ENCODE peak calls at places on chromosomes 12 and 14, in eight cellular contexts. Y is CD8-positive, alpha-beta memory T cell; J is upper lobe of left lung; Q is left lung; H is neuronal stem cell; C is body of pancreas; O is dorsolateral prefrontal cortex; G is naive thymus-derived CD4-positive, alpha-beta T cell. P is an unnamed sample.

GRCh38 chr12:64236549-64236948 is 14.5 kb upstream of the KICS2 start:
- DNase-seq in O (no peak), Y (no peak), C (no peak), J (no peak), Q (no peak), H (no peak), G (no peak), P (no peak)

GRCh38 chr12:26119391-26119981 is 5.4 kb downstream of the BHLHE41 start:
- DNase-seq in Y (no peak), Q (no peak), G (no peak), J (no peak), O (no peak), C (no peak), H (no peak), P (no peak)

GRCh38 chr12:58489394-58489793 is 430.9 kb downstream of the LRIG3 start:
- DNase-seq in H (no peak), G (no peak), O (no peak), J (no peak), Y (no peak), C (no peak), Q (no peak), P (no peak)

GRCh38 chr14:99321955-99322730 is 50.1 kb upstream of the BCL11B start:
- DNase-seq in C (no peak), G (no peak), O (no peak), H (no peak), J (no peak), Y (no peak), Q (no peak), P (no peak)

GRCh38 chr14:95545769-95546168 is 10.9 kb downstream of the GLRX5 start:
- DNase-seq in J (no peak), H (no peak), O (no peak), Y (no peak), G (no peak), Q (no peak), C (no peak), P (no peak)

GRCh38 chr12:42213954-42214426 is 24.1 kb downstream of the YAF2 start:
- DNase-seq in C (peak), G (no peak), Q (no peak), O (no peak), J (no peak), H (no peak), Y (no peak), P (no peak)

GRCh38 chr12:131460516-131460915 is 250.4 kb upstream of the SFSWAP start:
- DNase-seq in G (no peak), J (no peak), C (no peak), O (no peak), Y (no peak), H (no peak), Q (no peak), P (no peak)

GRCh38 chr12:31897791-31898503 is 61.3 kb upstream of the RESF1 start:
- DNase-seq in Y (peak), G (no peak), H (no peak), C (peak), Q (peak), O (no peak), J (peak), P (no peak)

GRCh38 chr12:88298761-88299242 is 156.7 kb downstream of the TMTC3 start:
- DNase-seq in C (no peak), Q (no peak), Y (no peak), O (no peak), G (no peak), H (no peak), J (no peak), P (no peak)

GRCh38 chr12:79983492-79983891 is 48.6 kb upstream of the PPP1R12A start:
- DNase-seq in G (no peak), C (no peak), Q (no peak), O (no peak), Y (no peak), J (no peak), H (no peak), P (no peak)

GRCh38 chr12:94867066-94867855 is 136.2 kb downstream of the NDUFA12 start:
- DNase-seq in J (no peak), G (no peak), O (no peak), Y (no peak), C (no peak), H (no peak), Q (no peak), P (no peak)

GRCh38 chr12:48816148-48816854 is 2.0 kb upstream of the CACNB3 start:
- DNase-seq in Q (no peak), J (no peak), Y (no peak), C (no peak), H (no peak), O (no peak), G (no peak), P (no peak)

GRCh38 chr14:95561001-95561412 is 26.2 kb downstream of the GLRX5 start:
- DNase-seq in Y (peak), Q (peak), O (peak), C (peak), J (peak), H (peak), G (peak), P (peak)

GRCh38 chr12:18677189-18677588 is 60.6 kb downstream of the PLCZ1 start:
- DNase-seq in Y (no peak), O (no peak), J (no peak), G (no peak), C (no peak), Q (no peak), H (no peak), P (no peak)

GRCh38 chr12:127809236-127809635 is 457.7 kb upstream of the TMEM132C start:
- DNase-seq in O (no peak), Y (no peak), G (no peak), J (no peak), H (no peak), Q (no peak), C (peak), P (no peak)

GRCh38 chr12:47281667-47282171 is 202.0 kb upstream of the AMIGO2 start:
- DNase-seq in H (no peak), Y (no peak), J (no peak), Q (no peak), G (no peak), O (no peak), C (no peak), P (no peak)

GRCh38 chr12:24664151-24664550 is 284.8 kb downstream of the BCAT1 start:
- DNase-seq in Q (no peak), H (no peak), C (no peak), Y (no peak), O (no peak), G (no peak), J (no peak), P (no peak)

GRCh38 chr12:71356569-71356968 is 83.0 kb upstream of the LGR5 start:
- DNase-seq in H (no peak), G (no peak), O (no peak), Q (no peak), C (no peak), Y (no peak), J (no peak), P (no peak)

GRCh38 chr12:55057466-55057865 is 37.7 kb downstream of the NEUROD4 start:
- DNase-seq in J (no peak), G (no peak), C (no peak), Y (no peak), Q (no peak), O (no peak), H (no peak), P (no peak)

GRCh38 chr12:1719139-1719538 is 28.3 kb downstream of the ADIPOR2 start:
- DNase-seq in J (no peak), O (no peak), G (no peak), Y (no peak), H (no peak), Q (no peak), C (no peak), P (no peak)
- H3K4me3 ChIP-seq in J (no peak), O (no peak), G (no peak), Y (no peak), H (no peak), Q (no peak), C (no peak), P (no peak)

GRCh38 chr14:55180006-55180405 is 11.4 kb downstream of the DLGAP5 start:
- DNase-seq in Y (no peak), G (no peak), Q (no peak), C (no peak), H (no peak), J (no peak), O (no peak), P (no peak)
- H3K27ac ChIP-seq in Y (no peak), G (no peak), Q (no peak), C (no peak), H (no peak), J (no peak), O (no peak), P (peak)

GRCh38 chr14:67513631-67514108 is 19.4 kb upstream of the PLEKHH1 start:
- DNase-seq in Q (no peak), C (peak), J (no peak), Y (no peak), O (no peak), G (no peak), H (no peak), P (no peak)
- H3K4me3 ChIP-seq in Q (no peak), C (no peak), J (no peak), Y (no peak), O (peak), G (peak), H (no peak), P (peak)

DNA sequence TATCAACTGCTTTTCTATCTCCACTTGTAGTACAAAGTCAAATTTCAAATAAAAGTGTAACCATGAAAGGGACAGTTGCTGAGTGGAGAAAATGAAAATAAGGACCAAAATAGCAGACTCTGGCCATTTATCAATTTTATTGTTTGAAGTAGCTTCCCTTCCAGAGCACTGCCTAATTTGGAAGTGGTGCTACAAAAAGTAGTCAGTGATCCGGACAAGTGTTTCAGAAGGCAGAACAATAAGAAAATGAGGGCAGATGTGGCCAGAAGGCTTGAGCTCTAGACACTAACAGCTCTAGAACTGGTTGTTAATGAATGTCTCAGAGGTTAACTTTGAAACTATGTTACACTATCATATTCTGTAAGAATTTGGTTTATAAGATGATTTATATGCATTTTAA is 48.9 kb downstream of the ABCC9 start:
- DNase-seq in Q (no peak), C (no peak), J (no peak), O (no peak), H (no peak), G (no peak), Y (no peak), P (no peak)
- H3K27ac ChIP-seq in Q (peak), C (no peak), J (no peak), O (no peak), H (no peak), G (no peak), Y (no peak), P (no peak)